ENCODE peak calls at places on chromosomes 4 and X, in ten cellular contexts. Q is activated naive CD4-positive, alpha-beta T cell treated with anti-CD3 and anti-CD28 coated beads, Interleukin-2, amount 50 U/mL, for 72 hours; I is activated CD8-positive, alpha-beta T cell treated with anti-CD3 and anti-CD28 coated beads, Interleukin-2, amount 10 ng/mL, durations not matched to agents 7 days and 5 days; N is HCT116; X is right cardiac atrium; R is CD4-positive, CD25-positive, alpha-beta regulatory T cell; T is activated naive CD8-positive, alpha-beta T cell treated with anti-CD3 and anti-CD28 coated beads, Interleukin-2, amount 10 ng/mL, durations not matched to agents 7 days and 5 days; L is pancreas; V is HepG2; W is K562. F is an unnamed sample.

GRCh38 chr4:159179310-159179958 is 76.6 kb downstream of the RAPGEF2 start:
- ATAC-seq in N (no peak), T (no peak), W (no peak), L (no peak), Q (no peak), I (no peak), V (no peak), R (no peak), X (no peak), F (no peak)

GRCh38 chr4:106624674-106625073 is 256.1 kb upstream of the GIMD1 start:
- ATAC-seq in L (no peak), T (no peak), N (no peak), R (no peak), X (no peak), I (no peak), V (no peak), W (no peak), Q (no peak), F (no peak)

GRCh38 chrX:13345037-13345436 is 25.2 kb upstream of the ATXN3L start:
- ATAC-seq in T (no peak), V (no peak), N (no peak), W (no peak), R (no peak), I (no peak), Q (no peak), L (no peak), X (no peak), F (no peak)

GRCh38 chrX:11386001-11386523 is 92.8 kb downstream of the AMELX start:
- ATAC-seq in T (no peak), N (no peak), V (no peak), L (peak), W (peak), R (no peak), Q (no peak), X (peak), I (no peak), F (peak)

GRCh38 chr4:25215506-25215905 is 18.3 kb upstream of the PI4K2B start:
- ATAC-seq in R (no peak), N (no peak), I (no peak), W (no peak), X (no peak), V (peak), T (no peak), Q (no peak), L (no peak), F (no peak)

GRCh38 chrX:136275553-136275952 is 24.4 kb upstream of the MAP7D3 start:
- ATAC-seq in Q (no peak), W (no peak), T (no peak), N (no peak), X (no peak), I (no peak), V (peak), R (no peak), L (peak), F (no peak)

GRCh38 chrX:97517763-97518162 is 634.1 kb downstream of the RPA4 start:
- ATAC-seq in Q (no peak), N (no peak), I (no peak), X (no peak), R (no peak), T (no peak), L (no peak), V (no peak), W (no peak), F (no peak)

GRCh38 chrX:45907776-45908175 is 637.4 kb downstream of the ZNF674 start:
- ATAC-seq in L (no peak), W (no peak), V (no peak), I (no peak), Q (no peak), T (no peak), R (no peak), X (no peak), N (no peak), F (no peak)

GRCh38 chrX:77675986-77676385 is 110.0 kb downstream of the ATRX start:
- ATAC-seq in T (no peak), I (no peak), V (no peak), L (no peak), R (no peak), Q (no peak), N (no peak), W (no peak), X (no peak), F (no peak)

GRCh38 chrX:87525771-87526229 is 8.2 kb downstream of the KLHL4 start:
- ATAC-seq in W (peak), L (no peak), I (no peak), R (no peak), T (no peak), X (no peak), V (no peak), Q (no peak), N (no peak), F (no peak)

GRCh38 chr4:86279247-86279960 is 80.4 kb downstream of the MAPK10 start:
- ATAC-seq in Q (no peak), R (no peak), V (no peak), X (no peak), N (no peak), L (no peak), T (no peak), I (no peak), W (no peak), F (no peak)

GRCh38 chr4:53100801-53101581 is 238.9 kb downstream of the RASL11B start:
- ATAC-seq in N (no peak), T (no peak), V (no peak), R (no peak), L (no peak), I (no peak), X (no peak), W (no peak), Q (peak), F (no peak)

GRCh38 chr4:105058177-105058812 is 88.4 kb upstream of the TET2 start:
- ATAC-seq in T (no peak), N (no peak), W (no peak), Q (peak), R (no peak), I (no peak), V (no peak), L (no peak), X (no peak), F (no peak)

GRCh38 chr4:11746734-11747133 is 318.0 kb upstream of the HS3ST1 start:
- ATAC-seq in I (no peak), V (no peak), T (no peak), L (no peak), R (no peak), Q (no peak), N (no peak), X (no peak), W (no peak), F (no peak)

GRCh38 chr4:186216465-186217024 is 10.8 kb upstream of the KLKB1 start:
- ATAC-seq in I (no peak), N (no peak), V (no peak), W (no peak), R (no peak), L (no peak), X (no peak), T (no peak), Q (no peak), F (no peak)

GRCh38 chrX:15849555-15849954 is 5.1 kb downstream of the AP1S2 start:
- ATAC-seq in L (no peak), R (no peak), W (peak), T (no peak), N (no peak), V (no peak), I (no peak), Q (no peak), X (no peak), F (no peak)

GRCh38 chr4:28117067-28117756 is 1256.6 kb downstream of the STIM2 start:
- ATAC-seq in T (no peak), V (no peak), X (no peak), N (no peak), W (no peak), R (no peak), Q (no peak), L (no peak), I (no peak), F (no peak)

GRCh38 chr4:138835833-138836521 is 179.6 kb upstream of the NOCT start:
- ATAC-seq in I (no peak), N (no peak), Q (no peak), W (peak), V (peak), L (peak), R (no peak), T (no peak), X (peak), F (no peak)

GRCh38 chrX:76850851-76851250 is 423.3 kb downstream of the MAGEE1 start:
- ATAC-seq in V (no peak), T (no peak), R (no peak), W (no peak), N (no peak), L (no peak), Q (no peak), I (no peak), X (no peak), F (no peak)

GRCh38 chrX:150478496-150479492 is 89.6 kb upstream of the MTM1 start:
- ATAC-seq in W (no peak), N (no peak), X (no peak), I (peak), T (peak), R (no peak), V (no peak), Q (peak), L (no peak), F (no peak)

GRCh38 chr4:73608677-73609594 is 11.3 kb downstream of the RASSF6 start:
- ATAC-seq in L (peak), X (no peak), I (no peak), T (no peak), N (peak), V (peak), R (no peak), Q (no peak), W (no peak), F (no peak)

GRCh38 chr4:186553717-186554116 is 1.6 kb downstream of the MTNR1A start:
- ATAC-seq in X (no peak), N (no peak), I (no peak), L (peak), R (no peak), W (peak), T (no peak), Q (no peak), V (peak), F (no peak)

GRCh38 chr4:40264497-40264896 is 67.7 kb downstream of the RHOH start:
- ATAC-seq in X (peak), V (no peak), N (no peak), L (no peak), I (no peak), Q (no peak), W (no peak), R (no peak), T (no peak), F (no peak)

GRCh38 chrX:151825927-151826471 is 86.7 kb upstream of the MAGEA4 start:
- ATAC-seq in T (no peak), X (peak), L (peak), I (no peak), Q (no peak), R (no peak), N (no peak), W (peak), V (no peak), F (peak)

GRCh38 chr4:76354517-76355473 is 48.3 kb downstream of the STBD1 start:
- ATAC-seq in Q (peak), V (no peak), X (no peak), R (peak), L (no peak), W (no peak), I (peak), T (peak), N (no peak), F (no peak)

GRCh38 chr4:183789657-183790056 is 115.5 kb upstream of the STOX2 start:
- ATAC-seq in I (no peak), T (no peak), V (no peak), N (no peak), W (no peak), Q (no peak), R (no peak), L (no peak), X (no peak), F (no peak)

GRCh38 chr4:85499573-85499972 is 24.6 kb downstream of the ARHGAP24 start:
- ATAC-seq in T (no peak), L (no peak), R (no peak), X (no peak), W (no peak), Q (no peak), N (no peak), V (no peak), I (no peak), F (no peak)

GRCh38 chrX:22109442-22109841 is 77.3 kb downstream of the PHEX start:
- ATAC-seq in V (no peak), W (no peak), Q (no peak), L (no peak), X (no peak), N (no peak), R (no peak), I (no peak), T (no peak), F (no peak)

GRCh38 chrX:119512145-119512800 is 44.0 kb downstream of the SLC25A5 start:
- ATAC-seq in V (peak), X (peak), Q (peak), T (peak), L (peak), R (peak), I (peak), N (peak), W (peak), F (peak)

GRCh38 chrX:9467751-9468150 is 2.9 kb downstream of the TBL1X start:
- ATAC-seq in T (no peak), W (no peak), I (no peak), N (no peak), X (no peak), L (no peak), Q (no peak), V (no peak), R (no peak), F (no peak)

GRCh38 chrX:78111140-78111931 is 7.3 kb downstream of the PGK1 start:
- ATAC-seq in W (no peak), V (peak), T (no peak), L (peak), R (no peak), I (no peak), N (no peak), Q (no peak), X (no peak), F (no peak)

GRCh38 chr4:123825596-123826291 is 429.1 kb downstream of the SPRY1 start:
- ATAC-seq in R (no peak), Q (no peak), V (no peak), L (no peak), T (no peak), N (no peak), X (no peak), W (no peak), I (no peak), F (peak)

GRCh38 chr4:163651761-163652160 is 157.3 kb downstream of the TMA16 start:
- ATAC-seq in L (no peak), Q (no peak), N (no peak), R (no peak), T (no peak), I (no peak), V (no peak), W (no peak), X (no peak), F (no peak)